ENCODE peak calls at places on chromosomes 5 and 9, in seven cellular contexts. K is tibial nerve, T is foreskin fibroblast, F is colonic mucosa, H is A549, N is osteocyte, Y is cardiac muscle cell. Q is an unnamed sample.
A peak's percentile ranks its signal among the peaks of the same experiment; 100 is the strongest.

GRCh38 chr5:39578887-39579497 is 154.2 kb upstream of the DAB2 start:
- DNase-seq in Y (peak; percentile 10), H (peak; percentile 20), K (no peak), N (no peak), T (no peak), F (no peak), Q (no peak)

GRCh38 chr5:168651654-168652053 is 72.5 kb upstream of the PANK3 start:
- DNase-seq in K (peak; percentile 34), F (no peak), Y (no peak), T (peak; percentile 87), H (peak; percentile 49), N (no peak), Q (no peak)

GRCh38 chr9:68967800-68968199 is 46.1 kb downstream of the PRKACG start:
- DNase-seq in T (no peak), N (no peak), K (no peak), Y (no peak), F (no peak), H (no peak), Q (no peak)

GRCh38 chr9:109793196-109793595 is 13.2 kb downstream of the PALM2AKAP2 start:
- DNase-seq in H (peak; percentile 25), Y (no peak), F (no peak), K (no peak), N (no peak), T (peak; percentile 92), Q (no peak)

GRCh38 chr5:177981296-177982071 is 14.6 kb downstream of the PROP1 start:
- DNase-seq in F (no peak), H (no peak), K (no peak), T (no peak), N (no peak), Y (no peak), Q (peak; percentile 17)

GRCh38 chr5:160460377-160461049 is 38.9 kb downstream of the PTTG1 start:
- DNase-seq in N (no peak), T (no peak), Y (no peak), F (no peak), H (no peak), K (no peak), Q (no peak)

GRCh38 chr5:151065609-151066008 is 15.2 kb downstream of the TNIP1 start:
- DNase-seq in T (no peak), H (no peak), K (no peak), F (no peak), N (no peak), Y (no peak), Q (no peak)

GRCh38 chr5:10699281-10699874 is 61.7 kb downstream of the DAP start:
- DNase-seq in T (no peak), F (no peak), H (no peak), N (no peak), Y (no peak), K (no peak), Q (no peak)

GRCh38 chr9:75033789-75034473 is 5.8 kb upstream of the CARNMT1 start:
- DNase-seq in F (no peak), H (no peak), K (no peak), T (no peak), Y (no peak), N (no peak), Q (no peak)

DNA sequence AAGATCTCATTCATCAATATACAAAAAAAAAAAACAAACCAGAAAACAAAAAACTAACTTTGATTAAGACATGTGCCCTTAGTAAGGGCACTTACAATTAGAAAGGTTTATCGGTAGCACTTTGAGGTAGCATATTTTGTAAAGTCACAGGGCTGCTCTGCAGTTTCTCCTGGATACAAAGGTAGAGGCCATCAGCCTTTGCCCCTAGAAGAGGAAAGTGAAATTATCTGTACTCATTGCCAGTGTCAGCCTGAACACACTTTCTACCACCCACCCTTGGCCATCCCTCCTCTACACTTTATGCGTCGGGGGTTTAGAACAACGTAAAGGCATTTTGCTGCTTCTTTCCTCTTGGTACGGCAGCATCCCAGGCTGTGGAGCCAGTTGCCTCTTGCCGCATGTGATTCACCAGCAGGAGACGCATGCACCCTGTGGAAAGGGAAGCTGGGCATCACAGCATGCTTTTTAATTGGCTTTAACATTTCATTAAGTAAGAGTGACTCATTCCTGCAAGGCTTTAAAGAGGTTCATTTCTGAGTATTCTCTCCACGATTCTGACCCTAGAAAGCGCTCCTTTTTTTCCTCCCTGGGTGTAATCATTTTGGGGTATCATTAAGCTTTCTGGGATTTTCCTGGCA is 84.6 kb downstream of the CEMIP2 start:
- DNase-seq in H (no peak), T (peak; percentile 54), N (no peak), K (peak; percentile 29), F (no peak), Y (peak; percentile 13), Q (no peak)
- TF ChIP-seq CTCF in H (no peak), T (peak; percentile 57), N (peak; percentile 32), K (peak; percentile 36), F (no peak), Y (peak; percentile 51), Q (no peak)

DNA sequence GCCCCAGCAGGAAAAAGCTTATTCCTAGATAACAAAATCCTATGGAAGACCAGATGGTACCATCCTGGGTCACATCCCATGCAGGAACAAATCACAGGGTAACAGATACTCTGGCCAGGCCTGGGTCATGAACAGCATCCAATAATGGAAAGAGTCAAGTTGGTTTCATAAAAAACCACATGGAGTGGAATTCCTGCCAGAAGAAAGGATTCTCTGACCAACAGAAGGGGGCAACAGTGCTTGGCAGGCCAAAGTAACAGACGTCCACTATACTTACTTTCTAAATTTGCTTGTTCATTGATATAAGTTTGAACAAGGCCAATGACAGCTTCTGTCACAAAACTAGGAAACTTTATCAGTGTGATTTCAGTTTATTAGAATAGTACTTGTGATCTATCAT is 273.5 kb downstream of the ARRDC3 start:
- DNase-seq in Y (no peak), T (peak; percentile 28), H (no peak), K (no peak), F (no peak), N (no peak), Q (no peak)
- TF ChIP-seq CTCF in Y (peak; percentile 30), T (peak; percentile 4), H (no peak), K (no peak), F (no peak), N (peak; percentile 31), Q (no peak)

DNA sequence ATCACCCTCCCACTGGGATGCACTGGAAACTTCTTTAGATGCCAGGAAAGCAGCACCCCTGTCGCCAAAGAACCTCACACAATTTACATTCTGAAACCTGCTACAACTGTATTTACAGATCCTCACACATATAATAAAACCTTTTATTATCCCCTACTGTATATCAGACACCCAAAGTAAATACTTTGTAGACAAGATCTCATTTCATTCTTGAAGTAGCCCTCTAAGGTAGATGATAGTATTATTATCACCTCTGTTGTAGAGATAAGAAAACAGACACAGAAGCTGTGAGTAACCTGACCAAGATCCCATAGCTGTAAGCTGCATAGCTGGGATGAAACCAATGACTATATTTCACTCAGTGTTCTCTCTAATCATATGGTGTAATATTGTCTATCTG is 1.9 kb upstream of the BSPRY start:
- DNase-seq in N (no peak), K (no peak), F (no peak), T (no peak), Y (no peak), H (no peak), Q (no peak)
- TF ChIP-seq CTCF in N (no peak), K (no peak), F (no peak), T (no peak), Y (no peak), H (no peak), Q (no peak)

GRCh38 chr9:82106536-82106935 is 118.0 kb downstream of the SPATA31D1 start:
- DNase-seq in K (no peak), T (no peak), F (no peak), Y (no peak), H (no peak), N (no peak), Q (no peak)

GRCh38 chr9:82105729-82106128 is 117.2 kb downstream of the SPATA31D1 start:
- DNase-seq in F (peak; percentile 20), T (no peak), K (no peak), N (no peak), Y (no peak), H (no peak), Q (no peak)

GRCh38 chr9:82104252-82104651 is 115.7 kb downstream of the SPATA31D1 start:
- DNase-seq in Y (no peak), T (no peak), N (no peak), K (no peak), F (no peak), H (no peak), Q (no peak)

DNA sequence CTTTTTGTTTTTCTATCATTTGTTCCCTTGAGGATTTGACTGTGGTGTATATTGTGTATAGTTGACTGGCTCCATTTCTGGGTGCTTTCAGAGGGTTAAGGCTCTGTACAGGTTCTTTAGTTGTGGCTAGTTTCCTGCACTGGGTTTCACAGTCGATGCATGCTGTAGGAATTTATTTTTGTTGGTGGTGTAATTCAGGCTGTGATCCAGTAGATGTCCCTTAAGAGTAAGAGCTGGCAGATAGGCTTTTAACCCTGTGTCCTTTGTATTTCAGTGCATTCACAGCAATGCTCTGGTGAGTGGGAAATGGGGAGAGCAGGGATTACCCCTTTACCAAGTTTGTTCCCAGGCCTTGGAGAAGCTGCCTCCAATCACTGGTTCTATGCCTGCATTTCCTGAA is 112.9 kb downstream of the SPATA31D1 start:
- DNase-seq in F (no peak), N (no peak), Y (no peak), K (no peak), H (peak; percentile 7), T (no peak), Q (no peak)
- TF ChIP-seq CTCF in F (no peak), N (no peak), Y (no peak), K (no peak), H (no peak), T (no peak), Q (no peak)

GRCh38 chr5:164324239-164324638 is 818.8 kb downstream of the MAT2B start:
- DNase-seq in K (no peak), N (no peak), T (no peak), F (no peak), H (no peak), Y (no peak), Q (no peak)

DNA sequence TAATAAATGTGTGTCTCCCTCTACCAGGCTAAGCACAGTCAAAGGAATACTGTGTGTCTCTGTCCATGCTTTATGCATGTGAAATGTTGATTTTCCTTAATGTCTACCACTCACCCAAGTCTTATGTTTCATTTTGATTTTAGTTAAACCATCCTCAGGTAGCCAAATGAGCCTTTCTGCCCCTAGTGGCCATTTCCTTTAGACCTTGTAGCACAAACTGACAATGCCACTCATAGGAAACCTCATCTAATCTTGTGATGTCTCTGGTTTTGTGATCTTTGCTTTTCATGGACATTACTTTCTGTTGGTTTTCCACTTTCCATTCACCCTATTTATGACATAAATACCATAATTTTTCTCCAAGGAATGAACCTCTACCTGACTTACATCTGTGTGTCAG is 820.8 kb downstream of the MAT2B start:
- DNase-seq in T (no peak), N (no peak), K (no peak), F (no peak), H (peak; percentile 4), Y (no peak), Q (no peak)
- TF ChIP-seq CTCF in T (no peak), N (no peak), K (no peak), F (no peak), H (no peak), Y (peak; percentile 19), Q (no peak)

DNA sequence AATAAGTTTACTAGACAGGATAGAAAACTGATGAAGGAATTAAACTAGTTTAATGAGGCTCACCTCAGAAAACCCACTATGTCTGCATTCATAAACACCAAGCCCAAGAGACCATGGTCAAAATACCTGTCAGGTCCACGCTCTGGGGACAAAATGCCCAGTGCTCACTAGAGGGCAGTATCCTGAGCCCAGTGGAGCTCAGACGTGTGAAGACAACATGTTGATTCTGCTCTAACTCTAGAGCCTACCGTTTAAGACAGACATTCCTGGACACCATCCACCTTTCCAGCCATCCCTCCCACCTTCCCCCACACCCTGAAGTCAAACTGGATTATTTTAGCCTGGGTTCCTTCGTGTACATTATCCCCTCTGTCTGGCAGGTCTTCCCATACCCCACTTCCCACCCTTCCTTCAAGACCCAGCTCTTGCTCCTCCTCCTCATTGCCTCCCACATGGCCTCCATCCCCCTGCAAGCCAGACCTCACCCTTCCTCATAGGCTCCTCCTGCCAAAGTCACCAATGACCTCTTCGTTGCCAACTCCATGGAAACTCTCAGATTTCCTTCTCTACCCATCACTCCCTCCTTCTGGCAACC is 142.3 kb upstream of the FSTL4 start:
- DNase-seq in H (peak; percentile 53), N (peak; percentile 49), Y (peak; percentile 60), T (peak; percentile 6), K (peak; percentile 13), F (no peak), Q (peak; percentile 54)
- TF ChIP-seq CTCF in H (peak; percentile 51), N (peak; percentile 51), Y (peak; percentile 79), T (peak; percentile 60), K (peak; percentile 27), F (peak; percentile 62), Q (peak; percentile 51)

Q was measured in GM13976.